ENCODE peak calls at places on chromosomes 6 and 20, in eight cellular contexts. U, N, X, O, F, B, Q and J are unnamed samples. For H3K4me1, the result is how much of the 10 kb centered on the place peaks cover.

GRCh38 chr6:125748534-125749111 is 809 bp upstream of the HEY2 start:
- DNase-seq in U (peak), N (peak), X (peak), O (no peak), F (no peak), B (no peak), Q (no peak), J (no peak)

GRCh38 chr6:30752164-30752927 is 8.0 kb upstream of the IER3 start:
- DNase-seq in U (no peak), N (peak), X (no peak), O (peak), F (peak), B (peak), Q (peak), J (no peak)

GRCh38 chr6:111423960-111424846 is 58.8 kb downstream of the REV3L start:
- DNase-seq in U (peak), N (no peak), X (no peak), O (peak), F (peak), B (no peak), Q (no peak), J (peak)

GRCh38 chr6:4581468-4582420 is 194.5 kb upstream of the CDYL start:
- DNase-seq in U (peak), N (peak), X (no peak), O (no peak), F (no peak), B (no peak), Q (no peak), J (no peak)

GRCh38 chr6:17871169-17871479 is 116.3 kb downstream of the KIF13A start:
- DNase-seq in U (no peak), N (no peak), X (no peak), O (no peak), F (no peak), B (no peak), Q (no peak), J (no peak)

GRCh38 chr6:141464490-141464889 is 668.2 kb upstream of the GJE1 start:
- DNase-seq in U (no peak), N (peak), X (no peak), O (no peak), F (peak), B (no peak), Q (no peak), J (peak)

GRCh38 chr6:123515715-123516114 is 121.0 kb downstream of the TRDN start:
- DNase-seq in U (no peak), N (no peak), X (no peak), O (no peak), F (no peak), B (no peak), Q (no peak), J (no peak)

GRCh38 chr6:167849846-167850459 is 23.2 kb downstream of the AFDN start:
- DNase-seq in U (peak), N (peak), X (peak), O (no peak), F (no peak), B (no peak), Q (no peak), J (peak)

GRCh38 chr6:137223370-137224131 is 4.4 kb upstream of the IFNGR1 start:
- DNase-seq in U (no peak), N (no peak), X (no peak), O (no peak), F (peak), B (peak), Q (no peak), J (no peak)

GRCh38 chr6:132445201-132445951 is 44.1 kb upstream of the MOXD1 start:
- DNase-seq in U (no peak), N (peak), X (no peak), O (no peak), F (no peak), B (no peak), Q (no peak), J (no peak)

GRCh38 chr20:20743511-20744169 is 31.2 kb upstream of the RALGAPA2 start:
- DNase-seq in U (peak), N (no peak), X (peak), O (peak), F (peak), B (peak), Q (peak), J (peak)

GRCh38 chr6:125078602-125079321 is 74.8 kb upstream of the TPD52L1 start:
- DNase-seq in U (no peak), N (no peak), X (no peak), O (no peak), F (no peak), B (no peak), Q (no peak), J (no peak)

GRCh38 chr6:14596410-14596809 is 478.8 kb downstream of the CD83 start:
- DNase-seq in U (no peak), N (no peak), X (no peak), O (no peak), F (peak), B (no peak), Q (peak), J (peak)

GRCh38 chr6:168513766-168514165 is 72.8 kb downstream of the SMOC2 start:
- DNase-seq in U (no peak), N (no peak), X (no peak), O (no peak), F (no peak), B (no peak), Q (no peak), J (no peak)

GRCh38 chr6:3748208-3748701 is 3.3 kb downstream of the PXDC1 start:
- DNase-seq in U (peak), N (peak), X (peak), O (peak), F (peak), B (peak), Q (peak), J (peak)

GRCh38 chr6:112931835-112932234 is 584.7 kb downstream of the RFPL4B start:
- DNase-seq in U (no peak), N (peak), X (no peak), O (no peak), F (no peak), B (no peak), Q (no peak), J (no peak)

GRCh38 chr6:26272171-26272631 is 92.8 kb upstream of the BTN3A2 start:
- DNase-seq in U (peak), N (no peak), X (peak), O (peak), F (no peak), B (peak), Q (peak), J (peak)

GRCh38 chr6:145112711-145113148 is 622.6 kb downstream of the EPM2A start:
- DNase-seq in U (no peak), N (peak), X (no peak), O (no peak), F (no peak), B (no peak), Q (no peak), J (no peak)

GRCh38 chr6:98036344-98036743 is 753.3 kb upstream of the MMS22L start:
- DNase-seq in U (no peak), N (no peak), X (no peak), O (no peak), F (no peak), B (no peak), Q (no peak), J (no peak)

GRCh38 chr20:21981607-21982344 is 276.3 kb downstream of the PAX1 start:
- DNase-seq in U (no peak), N (peak), X (no peak), O (no peak), F (no peak), B (no peak), Q (no peak), J (peak)

GRCh38 chr6:84774174-84775158 is 10.1 kb upstream of the TBX18 start:
- DNase-seq in U (peak), N (peak), X (peak), O (no peak), F (peak), B (peak), Q (peak), J (no peak)

GRCh38 chr6:1635305-1636010 is 25.7 kb downstream of the FOXC1 start:
- DNase-seq in U (no peak), N (no peak), X (no peak), O (no peak), F (no peak), B (no peak), Q (no peak), J (no peak)

DNA sequence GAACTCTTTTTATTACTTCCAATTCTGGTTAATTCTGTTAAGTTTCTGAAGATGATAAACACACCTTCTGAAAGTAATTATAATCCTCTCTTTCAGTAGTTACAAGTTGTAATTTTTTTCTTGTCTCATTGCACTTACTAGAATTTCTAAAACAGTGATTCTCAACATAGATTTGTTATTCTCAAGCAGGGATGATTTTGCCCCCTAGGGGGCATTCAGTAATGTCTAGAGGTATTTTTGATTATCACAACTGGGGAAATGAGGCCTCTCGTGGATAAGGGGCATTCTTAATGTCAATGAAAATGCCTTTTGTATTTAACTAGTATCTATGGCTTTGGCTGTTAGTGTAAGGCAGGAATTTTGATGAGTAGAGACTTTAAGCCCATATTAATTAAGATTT is 39.4 kb upstream of the MAFB start:
- DNase-seq in U (no peak), N (no peak), X (no peak), O (no peak), F (no peak), B (no peak), Q (no peak), J (no peak)
- H3K4me1 ChIP-seq in U (under half), N (under half), X (under half), O (under half), F (under half), B (under half), Q (under half), J (under half)

GRCh38 chr6:48213076-48213788 is 102.2 kb upstream of the PTCHD4 start:
- DNase-seq in U (no peak), N (no peak), X (no peak), O (no peak), F (no peak), B (no peak), Q (no peak), J (peak)
- H3K4me3 ChIP-seq in U (no peak), N (no peak), X (no peak), O (no peak), F (no peak), B (no peak), Q (no peak), J (no peak)

GRCh38 chr6:75723382-75723781 is 25.7 kb upstream of the MYO6 start:
- DNase-seq in U (no peak), N (no peak), X (no peak), O (no peak), F (no peak), B (no peak), Q (no peak), J (no peak)
- H3K4me1 ChIP-seq in U (under half), N (under half), X (under half), O (under half), F (under half), B (under half), Q (under half), J (under half)

GRCh38 chr6:147510949-147511590 is 2.6 kb downstream of the SAMD5 start:
- DNase-seq in U (no peak), N (no peak), X (no peak), O (peak), F (no peak), B (no peak), Q (no peak), J (peak)
- H3K4me3 ChIP-seq in U (no peak), N (no peak), X (no peak), O (no peak), F (no peak), B (no peak), Q (no peak), J (no peak)

DNA sequence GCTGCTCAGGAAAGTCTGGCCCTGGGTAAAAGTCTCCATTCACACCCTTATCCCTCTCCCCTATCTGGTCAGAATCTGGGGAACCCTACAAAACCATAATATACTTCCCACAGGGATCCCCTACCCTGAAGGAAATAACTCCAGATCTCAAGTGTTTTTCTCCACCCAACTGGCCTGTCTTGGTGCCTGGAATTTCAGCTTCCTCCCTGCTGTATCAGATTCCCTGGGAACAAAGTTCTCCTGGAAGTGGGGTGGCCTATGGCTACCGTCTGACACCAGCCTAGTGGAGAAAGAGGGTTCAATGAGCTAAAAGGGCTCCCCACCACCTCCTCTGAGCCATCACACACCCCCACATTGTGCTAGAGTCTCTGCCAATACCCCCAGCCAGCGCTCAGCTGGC is 15.0 kb downstream of the HSPA12B start:
- DNase-seq in U (no peak), N (no peak), X (no peak), O (no peak), F (no peak), B (no peak), Q (no peak), J (peak)
- H3K4me1 ChIP-seq in U (under half), N (under half), X (under half), O (under half), F (under half), B (under half), Q (under half), J (under half)